ENCODE peak calls at places on chromosome 4, in six cellular contexts. O, F, K, Q, J and R are unnamed samples.

GRCh38 chr4:148515248-148515647 is 73.0 kb upstream of the NR3C2 start:
- DNase-seq in O (no peak), F (no peak), K (no peak), Q (no peak), J (no peak), R (no peak)

GRCh38 chr4:132646186-132646585 is 502.9 kb upstream of the PCDH10 start:
- DNase-seq in O (no peak), F (no peak), K (no peak), Q (no peak), J (no peak), R (no peak)

GRCh38 chr4:185011408-185011807 is 6.9 kb upstream of the HELT start:
- DNase-seq in O (no peak), F (no peak), K (peak), Q (no peak), J (peak), R (no peak)

GRCh38 chr4:61517144-61517543 is 317.0 kb downstream of the ADGRL3 start:
- DNase-seq in O (no peak), F (no peak), K (no peak), Q (no peak), J (no peak), R (no peak)

GRCh38 chr4:153771058-153771457 is 11.2 kb upstream of the RNF175 start:
- DNase-seq in O (no peak), F (no peak), K (no peak), Q (no peak), J (no peak), R (no peak)

GRCh38 chr4:16785800-16786527 is 112.5 kb downstream of the LDB2 start:
- DNase-seq in O (no peak), F (no peak), K (no peak), Q (no peak), J (no peak), R (no peak)

GRCh38 chr4:175413561-175413960 is 398.5 kb downstream of the GPM6A start:
- DNase-seq in O (no peak), F (no peak), K (no peak), Q (no peak), J (no peak), R (no peak)

GRCh38 chr4:186700746-186701145 is 22.9 kb downstream of the FAT1 start:
- DNase-seq in O (no peak), F (peak), K (peak), Q (peak), J (no peak), R (no peak)

GRCh38 chr4:135434936-135435335 is 1233.3 kb upstream of the PABPC4L start:
- DNase-seq in O (no peak), F (no peak), K (no peak), Q (no peak), J (no peak), R (no peak)

GRCh38 chr4:79651516-79651915 is 243.5 kb upstream of the GK2 start:
- DNase-seq in O (peak), F (no peak), K (no peak), Q (no peak), J (no peak), R (no peak)

GRCh38 chr4:152220201-152220666 is 315.7 kb downstream of the FBXW7 start:
- DNase-seq in O (no peak), F (no peak), K (no peak), Q (no peak), J (no peak), R (no peak)
- TF ChIP-seq POLR2A in O (no peak), F (no peak), K (no peak), Q (no peak), J (no peak), R (no peak)

GRCh38 chr4:145180298-145181090 is at the start of gene OTUD4:
- DNase-seq in O (peak), F (peak), K (peak), Q (peak), J (peak), R (peak)
- TF ChIP-seq POLR2A in O (peak), F (peak), K (no peak), Q (no peak), J (peak), R (peak)

DNA sequence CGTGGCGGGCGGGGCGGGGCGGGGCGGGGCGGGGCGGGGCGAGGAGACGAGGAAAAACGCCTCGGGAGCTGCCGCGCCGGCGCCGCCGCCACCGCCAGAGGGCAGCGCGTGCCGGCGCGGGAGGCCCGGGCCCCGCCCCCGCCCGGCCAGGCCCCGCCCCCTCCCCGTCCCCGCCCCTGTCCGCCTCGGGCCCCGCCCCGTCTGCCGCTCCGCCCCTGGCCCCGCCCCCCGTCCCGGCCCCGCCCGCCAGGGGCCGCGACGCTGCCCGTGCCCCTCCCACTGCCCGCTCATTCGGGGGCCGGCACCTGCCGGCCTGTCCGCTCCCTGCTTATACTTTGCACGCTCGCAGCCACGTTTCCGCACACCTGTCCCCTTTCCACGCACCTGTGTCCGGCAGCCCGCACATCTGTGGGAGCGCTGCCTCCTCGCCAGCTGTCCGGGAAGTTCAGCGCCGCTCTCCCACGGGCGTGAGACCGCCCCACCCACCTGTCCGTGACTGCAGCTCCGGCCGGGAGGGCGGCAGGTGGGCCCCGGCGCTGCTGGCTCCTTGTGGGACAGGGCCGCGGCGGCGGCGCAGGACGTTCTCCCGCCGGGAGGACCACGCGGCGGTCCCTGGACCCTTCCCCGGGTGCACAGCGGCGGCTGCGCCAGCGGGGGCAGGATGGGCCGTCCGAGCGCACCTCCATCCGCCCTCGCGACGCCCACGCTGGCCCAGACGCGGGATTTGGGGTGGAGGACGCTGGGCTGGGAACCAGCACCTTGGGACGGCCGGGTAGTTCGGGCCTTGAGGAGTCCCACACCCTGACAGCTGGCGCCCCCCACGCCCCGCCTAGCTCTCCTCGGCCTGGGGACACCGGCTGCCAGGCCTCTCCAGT is 1.5 kb upstream of the FGFRL1 start:
- DNase-seq in O (peak), F (peak), K (no peak), Q (peak), J (peak), R (peak)
- TF ChIP-seq POLR2A in O (peak), F (no peak), K (no peak), Q (no peak), J (no peak), R (no peak)

DNA sequence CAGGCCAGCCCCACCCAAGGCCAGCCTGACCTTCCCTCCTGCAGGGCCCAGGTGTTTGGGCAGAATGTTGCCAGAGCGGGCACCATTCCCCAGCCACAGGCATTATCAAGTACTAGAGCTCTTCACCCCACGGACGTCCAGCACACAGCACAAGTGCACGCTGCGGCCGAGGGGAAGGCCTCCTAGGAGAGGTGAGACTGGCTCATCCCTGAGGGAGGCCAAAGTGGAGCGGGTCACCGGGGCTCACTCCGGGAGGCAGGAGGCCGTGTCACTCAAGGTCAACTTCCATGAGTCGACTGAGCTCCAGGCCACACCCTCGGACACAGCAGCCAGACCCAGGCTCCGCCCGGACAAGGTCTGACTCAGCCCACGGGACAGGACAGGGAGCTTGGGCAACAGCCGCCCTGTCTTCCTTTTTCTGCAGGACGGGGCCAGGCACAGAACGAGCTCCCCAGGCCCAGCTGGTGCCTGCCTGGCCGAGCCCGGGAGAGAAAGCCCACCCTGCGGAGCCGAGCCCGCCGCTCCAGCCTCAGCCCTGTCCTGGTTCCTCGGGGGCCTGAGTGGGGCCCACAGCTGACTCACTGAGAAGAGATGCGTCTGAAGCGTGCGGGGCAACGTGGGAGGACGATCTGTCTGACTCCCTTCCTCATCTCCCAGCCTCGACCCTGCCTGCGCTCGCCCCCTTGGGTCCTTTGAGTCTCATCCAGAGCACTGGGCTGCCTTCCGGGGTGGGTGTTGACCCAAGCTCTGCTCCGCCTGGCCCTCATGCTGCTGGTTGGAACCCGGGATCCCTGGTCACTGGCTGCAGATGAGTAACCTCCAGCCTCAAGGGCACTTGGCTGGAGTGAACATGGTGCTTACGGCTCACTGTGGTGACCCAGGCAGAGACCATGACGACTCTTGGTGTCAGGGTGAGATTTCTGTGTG is 1.6 kb downstream of the SLC49A3 start:
- DNase-seq in O (peak), F (peak), K (peak), Q (peak), J (peak), R (peak)
- TF ChIP-seq POLR2A in O (no peak), F (peak), K (no peak), Q (no peak), J (peak), R (no peak)